ENCODE peak calls at places on chromosomes 6 and 20, in five cellular contexts. One of them, this sample, is unnamed. For H3K9me3, the result is how much of the 10 kb centered on the place peaks cover.

GRCh38 chr6:18429655-18430054 is 42.5 kb downstream of the RNF144B start:
- DNase-seq in GM23248: no peak
- DNase-seq in heart right ventricle: no peak
- DNase-seq in tibial artery: no peak
- DNase-seq in CD4-positive, alpha-beta T cell: no peak
- DNase-seq in this sample: no peak

GRCh38 chr6:141254336-141254735 is 878.4 kb upstream of the GJE1 start:
- DNase-seq in GM23248: no peak
- DNase-seq in tibial artery: no peak
- DNase-seq in CD4-positive, alpha-beta T cell: no peak
- DNase-seq in heart right ventricle: no peak
- DNase-seq in this sample: no peak

GRCh38 chr6:17021539-17021889 is 80.3 kb upstream of the STMND1 start:
- DNase-seq in CD4-positive, alpha-beta T cell: no peak
- DNase-seq in GM23248: peak
- DNase-seq in heart right ventricle: no peak
- DNase-seq in tibial artery: no peak
- DNase-seq in this sample: peak

GRCh38 chr6:168417660-168418059 is 23.3 kb upstream of the SMOC2 start:
- DNase-seq in tibial artery: no peak
- DNase-seq in GM23248: no peak
- DNase-seq in CD4-positive, alpha-beta T cell: no peak
- DNase-seq in heart right ventricle: no peak
- DNase-seq in this sample: no peak

GRCh38 chr6:41462980-41463930 is 82.9 kb upstream of the FOXP4 start:
- DNase-seq in CD4-positive, alpha-beta T cell: no peak
- DNase-seq in tibial artery: peak
- DNase-seq in GM23248: peak
- DNase-seq in heart right ventricle: peak
- DNase-seq in this sample: peak

GRCh38 chr20:52104546-52105044 is 87.0 kb downstream of the ZFP64 start:
- DNase-seq in heart right ventricle: no peak
- DNase-seq in CD4-positive, alpha-beta T cell: no peak
- DNase-seq in tibial artery: no peak
- DNase-seq in GM23248: peak
- DNase-seq in this sample: no peak

GRCh38 chr6:85620308-85620707 is 22.4 kb downstream of the SYNCRIP start:
- DNase-seq in CD4-positive, alpha-beta T cell: no peak
- DNase-seq in tibial artery: no peak
- DNase-seq in GM23248: peak
- DNase-seq in heart right ventricle: no peak
- DNase-seq in this sample: no peak

GRCh38 chr6:108492131-108492766 is 68.5 kb upstream of the FOXO3 start:
- DNase-seq in tibial artery: no peak
- DNase-seq in GM23248: peak
- DNase-seq in heart right ventricle: no peak
- DNase-seq in CD4-positive, alpha-beta T cell: no peak
- DNase-seq in this sample: peak

GRCh38 chr6:105272783-105273182 is 93.0 kb upstream of the POPDC3 start:
- DNase-seq in GM23248: peak
- DNase-seq in heart right ventricle: peak
- DNase-seq in CD4-positive, alpha-beta T cell: no peak
- DNase-seq in tibial artery: no peak
- DNase-seq in this sample: no peak

GRCh38 chr20:3165473-3166337 is 6.0 kb upstream of the FASTKD5 start:
- DNase-seq in tibial artery: peak
- DNase-seq in heart right ventricle: peak
- DNase-seq in GM23248: peak
- DNase-seq in CD4-positive, alpha-beta T cell: no peak
- DNase-seq in this sample: no peak

GRCh38 chr6:168105813-168106660 is 27.0 kb upstream of the FRMD1 start:
- DNase-seq in tibial artery: no peak
- DNase-seq in GM23248: peak
- DNase-seq in heart right ventricle: no peak
- DNase-seq in CD4-positive, alpha-beta T cell: no peak
- DNase-seq in this sample: no peak

GRCh38 chr20:62910217-62910766 is 16.0 kb downstream of the DIDO1 start:
- DNase-seq in GM23248: no peak
- DNase-seq in CD4-positive, alpha-beta T cell: no peak
- DNase-seq in heart right ventricle: no peak
- DNase-seq in tibial artery: peak
- DNase-seq in this sample: no peak

GRCh38 chr6:34190504-34191122 is 44.7 kb upstream of the GRM4 start:
- DNase-seq in CD4-positive, alpha-beta T cell: no peak
- DNase-seq in heart right ventricle: no peak
- DNase-seq in GM23248: no peak
- DNase-seq in tibial artery: peak
- DNase-seq in this sample: no peak

GRCh38 chr6:106188104-106188794 is 102.1 kb downstream of the PRDM1 start:
- DNase-seq in CD4-positive, alpha-beta T cell: no peak
- DNase-seq in tibial artery: no peak
- DNase-seq in heart right ventricle: no peak
- DNase-seq in GM23248: no peak
- DNase-seq in this sample: no peak

GRCh38 chr6:169738972-169739529 is 12.3 kb downstream of the DYNLT2 start:
- DNase-seq in heart right ventricle: no peak
- DNase-seq in CD4-positive, alpha-beta T cell: no peak
- DNase-seq in GM23248: no peak
- DNase-seq in tibial artery: no peak
- DNase-seq in this sample: no peak

GRCh38 chr20:51350941-51351631 is 191.4 kb downstream of the NFATC2 start:
- DNase-seq in CD4-positive, alpha-beta T cell: no peak
- DNase-seq in GM23248: peak
- DNase-seq in heart right ventricle: no peak
- DNase-seq in tibial artery: peak
- DNase-seq in this sample: peak

GRCh38 chr6:79307321-79308036 is 73.0 kb upstream of the HMGN3 start:
- DNase-seq in tibial artery: no peak
- DNase-seq in CD4-positive, alpha-beta T cell: no peak
- DNase-seq in GM23248: no peak
- DNase-seq in heart right ventricle: no peak
- DNase-seq in this sample: no peak

GRCh38 chr6:131733376-131734016 is 22.7 kb upstream of the CTAGE9 start:
- DNase-seq in heart right ventricle: no peak
- DNase-seq in CD4-positive, alpha-beta T cell: no peak
- DNase-seq in tibial artery: no peak
- DNase-seq in GM23248: peak
- DNase-seq in this sample: no peak

GRCh38 chr6:36933102-36933501 is 21.4 kb upstream of the PI16 start:
- DNase-seq in tibial artery: no peak
- DNase-seq in GM23248: peak
- DNase-seq in CD4-positive, alpha-beta T cell: no peak
- DNase-seq in heart right ventricle: no peak
- DNase-seq in this sample: no peak

GRCh38 chr20:32898721-32899120 is 40.0 kb downstream of the EFCAB8 start:
- DNase-seq in GM23248: peak
- DNase-seq in tibial artery: no peak
- DNase-seq in CD4-positive, alpha-beta T cell: no peak
- DNase-seq in heart right ventricle: no peak
- DNase-seq in this sample: no peak

GRCh38 chr6:166433096-166433495 is 50.4 kb upstream of the MPC1 start:
- DNase-seq in GM23248: no peak
- DNase-seq in tibial artery: no peak
- DNase-seq in CD4-positive, alpha-beta T cell: no peak
- DNase-seq in heart right ventricle: no peak
- DNase-seq in this sample: no peak

GRCh38 chr6:147752686-147753418 is 244.4 kb downstream of the SAMD5 start:
- DNase-seq in heart right ventricle: no peak
- DNase-seq in CD4-positive, alpha-beta T cell: no peak
- DNase-seq in GM23248: no peak
- DNase-seq in tibial artery: no peak
- DNase-seq in this sample: no peak

GRCh38 chr6:166553563-166554271 is 32.8 kb downstream of the RAMACL start:
- DNase-seq in GM23248: peak
- DNase-seq in heart right ventricle: no peak
- DNase-seq in tibial artery: no peak
- DNase-seq in CD4-positive, alpha-beta T cell: no peak
- DNase-seq in this sample: peak

GRCh38 chr20:57698191-57698866 is 11.5 kb downstream of the PMEPA1 start:
- DNase-seq in GM23248: peak
- DNase-seq in CD4-positive, alpha-beta T cell: peak
- DNase-seq in heart right ventricle: no peak
- DNase-seq in tibial artery: no peak
- DNase-seq in this sample: peak

GRCh38 chr20:61913423-61914225 is 152.1 kb downstream of the TAF4 start:
- DNase-seq in GM23248: no peak
- DNase-seq in heart right ventricle: no peak
- DNase-seq in tibial artery: no peak
- DNase-seq in CD4-positive, alpha-beta T cell: no peak
- DNase-seq in this sample: no peak

GRCh38 chr6:34174846-34175399 is 29.0 kb upstream of the GRM4 start:
- DNase-seq in heart right ventricle: no peak
- DNase-seq in GM23248: no peak
- DNase-seq in tibial artery: no peak
- DNase-seq in CD4-positive, alpha-beta T cell: no peak
- DNase-seq in this sample: no peak

GRCh38 chr20:40090236-40090635 is 598.8 kb downstream of the MAFB start:
- DNase-seq in CD4-positive, alpha-beta T cell: no peak
- DNase-seq in GM23248: peak
- DNase-seq in heart right ventricle: no peak
- DNase-seq in tibial artery: no peak
- DNase-seq in this sample: no peak
- H3K9me3 ChIP-seq in CD4-positive, alpha-beta T cell: under half
- H3K9me3 ChIP-seq in GM23248: under half
- H3K9me3 ChIP-seq in heart right ventricle: under half
- H3K9me3 ChIP-seq in tibial artery: under half
- H3K9me3 ChIP-seq in this sample: under half

DNA sequence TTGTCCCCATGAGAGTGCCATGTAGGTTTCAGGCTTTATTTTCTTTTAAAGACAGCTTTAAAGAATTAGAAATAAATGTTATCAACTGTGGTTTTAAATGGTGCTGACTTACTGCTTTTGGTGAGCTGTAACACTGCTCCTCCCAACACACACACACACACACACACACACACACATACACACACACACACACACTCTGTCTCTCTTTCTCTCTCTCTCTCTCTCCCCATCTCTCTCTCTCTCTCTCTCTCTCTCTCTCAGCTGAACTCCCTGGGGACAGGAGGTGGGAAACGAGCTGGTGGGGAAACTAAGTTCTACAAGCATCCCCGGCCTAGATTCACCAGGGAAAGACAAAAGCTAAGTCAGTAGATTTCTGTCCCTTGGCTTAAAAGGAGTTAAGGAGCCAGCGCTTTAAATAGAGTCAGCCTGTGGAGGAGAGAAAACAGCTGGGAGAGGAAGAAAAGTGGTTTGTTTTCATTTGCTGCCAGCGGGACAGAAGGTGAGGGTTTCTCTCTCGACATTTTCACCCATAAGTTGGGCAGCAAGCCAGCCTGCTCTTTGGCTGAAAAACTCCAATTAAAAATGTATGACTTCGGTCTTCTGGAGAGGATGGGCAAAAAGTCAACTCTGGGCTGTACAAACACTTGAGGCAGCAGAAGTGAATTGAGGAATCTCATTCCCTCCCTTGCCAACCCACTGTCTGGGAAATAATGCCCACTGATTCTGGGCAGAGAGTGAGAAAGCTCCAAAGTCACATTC is 27.4 kb downstream of the CBLN4 start:
- DNase-seq in CD4-positive, alpha-beta T cell: no peak
- DNase-seq in heart right ventricle: no peak
- DNase-seq in GM23248: no peak
- DNase-seq in tibial artery: no peak
- DNase-seq in this sample: no peak
- H3K9me3 ChIP-seq in CD4-positive, alpha-beta T cell: under half
- H3K9me3 ChIP-seq in heart right ventricle: under half
- H3K9me3 ChIP-seq in GM23248: under half
- H3K9me3 ChIP-seq in tibial artery: under half
- H3K9me3 ChIP-seq in this sample: under half

GRCh38 chr6:61558796-61559195 is 727.2 kb downstream of the KHDRBS2 start:
- DNase-seq in GM23248: no peak
- DNase-seq in heart right ventricle: no peak
- DNase-seq in tibial artery: no peak
- DNase-seq in CD4-positive, alpha-beta T cell: no peak
- DNase-seq in this sample: no peak
- H3K9me3 ChIP-seq in GM23248: under half
- H3K9me3 ChIP-seq in heart right ventricle: under half
- H3K9me3 ChIP-seq in tibial artery: under half
- H3K9me3 ChIP-seq in CD4-positive, alpha-beta T cell: under half
- H3K9me3 ChIP-seq in this sample: under half

GRCh38 chr6:76262240-76262639 is 189.8 kb upstream of the IMPG1 start:
- DNase-seq in tibial artery: no peak
- DNase-seq in GM23248: no peak
- DNase-seq in heart right ventricle: no peak
- DNase-seq in CD4-positive, alpha-beta T cell: no peak
- DNase-seq in this sample: no peak
- H3K9me3 ChIP-seq in tibial artery: under half
- H3K9me3 ChIP-seq in GM23248: under half
- H3K9me3 ChIP-seq in heart right ventricle: under half
- H3K9me3 ChIP-seq in CD4-positive, alpha-beta T cell: under half
- H3K9me3 ChIP-seq in this sample: under half

GRCh38 chr20:29123861-29124260 is 2133.6 kb upstream of the DEFB115 start:
- DNase-seq in GM23248: no peak
- DNase-seq in CD4-positive, alpha-beta T cell: no peak
- DNase-seq in heart right ventricle: no peak
- DNase-seq in tibial artery: no peak
- DNase-seq in this sample: no peak
- H3K9me3 ChIP-seq in GM23248: under half
- H3K9me3 ChIP-seq in CD4-positive, alpha-beta T cell: under half
- H3K9me3 ChIP-seq in heart right ventricle: under half
- H3K9me3 ChIP-seq in tibial artery: under half
- H3K9me3 ChIP-seq in this sample: under half

GRCh38 chr20:6282642-6283041 is 159.8 kb upstream of the FERMT1 start:
- DNase-seq in GM23248: no peak
- DNase-seq in heart right ventricle: no peak
- DNase-seq in tibial artery: no peak
- DNase-seq in CD4-positive, alpha-beta T cell: no peak
- DNase-seq in this sample: no peak
- H3K9me3 ChIP-seq in GM23248: under half
- H3K9me3 ChIP-seq in heart right ventricle: under half
- H3K9me3 ChIP-seq in tibial artery: under half
- H3K9me3 ChIP-seq in CD4-positive, alpha-beta T cell: under half
- H3K9me3 ChIP-seq in this sample: under half

GRCh38 chr20:21707999-21708737 is 2.7 kb downstream of the PAX1 start:
- DNase-seq in GM23248: no peak
- DNase-seq in CD4-positive, alpha-beta T cell: no peak
- DNase-seq in tibial artery: no peak
- DNase-seq in heart right ventricle: no peak
- DNase-seq in this sample: no peak
- H3K9me3 ChIP-seq in GM23248: under half
- H3K9me3 ChIP-seq in CD4-positive, alpha-beta T cell: under half
- H3K9me3 ChIP-seq in tibial artery: under half
- H3K9me3 ChIP-seq in heart right ventricle: under half
- H3K9me3 ChIP-seq in this sample: under half

GRCh38 chr6:7879043-7879442 is 31.5 kb downstream of the TXNDC5 start:
- DNase-seq in GM23248: no peak
- DNase-seq in tibial artery: no peak
- DNase-seq in CD4-positive, alpha-beta T cell: no peak
- DNase-seq in heart right ventricle: no peak
- DNase-seq in this sample: no peak
- H3K9me3 ChIP-seq in GM23248: under half
- H3K9me3 ChIP-seq in tibial artery: under half
- H3K9me3 ChIP-seq in CD4-positive, alpha-beta T cell: under half
- H3K9me3 ChIP-seq in heart right ventricle: under half
- H3K9me3 ChIP-seq in this sample: under half

DNA sequence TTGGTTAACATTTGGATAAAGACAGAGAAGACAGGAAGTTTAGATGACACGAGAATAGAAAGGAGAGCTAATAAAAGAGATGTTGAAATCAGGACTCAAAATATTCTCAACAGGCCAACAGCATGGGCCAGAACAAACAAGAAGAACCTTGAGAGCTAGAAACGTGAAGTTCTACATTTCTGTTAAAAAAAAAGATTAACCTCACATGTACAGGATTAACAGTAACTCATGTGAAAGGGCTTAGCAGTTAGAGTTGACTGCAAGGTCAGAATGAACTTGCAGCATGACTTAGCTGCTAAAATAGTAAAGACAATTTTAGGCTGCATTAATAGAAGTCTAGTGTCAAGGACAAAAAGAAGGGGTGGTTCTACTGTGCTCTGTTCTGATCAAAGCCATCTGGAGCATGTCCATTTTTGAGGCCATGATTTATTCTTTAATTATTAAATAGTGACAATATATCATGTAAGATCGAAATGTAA is 331.1 kb upstream of the HSF2 start:
- DNase-seq in GM23248: no peak
- DNase-seq in tibial artery: no peak
- DNase-seq in CD4-positive, alpha-beta T cell: no peak
- DNase-seq in heart right ventricle: no peak
- DNase-seq in this sample: no peak
- H3K9me3 ChIP-seq in GM23248: under half
- H3K9me3 ChIP-seq in tibial artery: under half
- H3K9me3 ChIP-seq in CD4-positive, alpha-beta T cell: under half
- H3K9me3 ChIP-seq in heart right ventricle: under half
- H3K9me3 ChIP-seq in this sample: under half